ENCODE peak calls at places on chromosomes 13 and 19, in nine cellular contexts. One of them, this sample, is unnamed.

GRCh38 chr13:77250968-77251367 is 75.9 kb downstream of the MYCBP2 start:
- DNase-seq in H54: no peak
- DNase-seq in Peyer's patch: no peak
- DNase-seq in testis: no peak
- DNase-seq in A549: no peak
- DNase-seq in IMR-90: no peak
- DNase-seq in adrenal gland: no peak
- DNase-seq in heart left ventricle: no peak
- DNase-seq in tibial nerve: no peak
- DNase-seq in this sample: no peak

GRCh38 chr13:19587635-19588300 is 26.4 kb upstream of the TPTE2 start:
- DNase-seq in A549: peak
- DNase-seq in adrenal gland: no peak
- DNase-seq in IMR-90: peak
- DNase-seq in testis: peak
- DNase-seq in H54: no peak
- DNase-seq in heart left ventricle: no peak
- DNase-seq in Peyer's patch: no peak
- DNase-seq in tibial nerve: no peak
- DNase-seq in this sample: peak

GRCh38 chr13:39531646-39532045 is 71.3 kb downstream of the LHFPL6 start:
- DNase-seq in adrenal gland: no peak
- DNase-seq in testis: no peak
- DNase-seq in tibial nerve: no peak
- DNase-seq in Peyer's patch: no peak
- DNase-seq in heart left ventricle: no peak
- DNase-seq in A549: no peak
- DNase-seq in H54: no peak
- DNase-seq in IMR-90: peak
- DNase-seq in this sample: no peak

GRCh38 chr13:98847780-98848179 is 95.3 kb upstream of the SLC15A1 start:
- DNase-seq in tibial nerve: no peak
- DNase-seq in A549: no peak
- DNase-seq in H54: no peak
- DNase-seq in IMR-90: no peak
- DNase-seq in adrenal gland: no peak
- DNase-seq in testis: no peak
- DNase-seq in Peyer's patch: no peak
- DNase-seq in heart left ventricle: no peak
- DNase-seq in this sample: no peak

GRCh38 chr13:79108914-79109643 is 297.0 kb downstream of the RBM26 start:
- DNase-seq in Peyer's patch: no peak
- DNase-seq in adrenal gland: no peak
- DNase-seq in H54: no peak
- DNase-seq in A549: no peak
- DNase-seq in tibial nerve: no peak
- DNase-seq in IMR-90: no peak
- DNase-seq in heart left ventricle: no peak
- DNase-seq in testis: no peak
- DNase-seq in this sample: no peak

GRCh38 chr13:114339779-114340534 is 25.7 kb downstream of the CHAMP1 start:
- DNase-seq in heart left ventricle: peak
- DNase-seq in IMR-90: peak
- DNase-seq in H54: peak
- DNase-seq in A549: peak
- DNase-seq in adrenal gland: peak
- DNase-seq in Peyer's patch: peak
- DNase-seq in testis: peak
- DNase-seq in tibial nerve: no peak
- DNase-seq in this sample: peak

GRCh38 chr13:29954082-29955043 is 103.9 kb upstream of the UBL3 start:
- DNase-seq in tibial nerve: no peak
- DNase-seq in Peyer's patch: peak
- DNase-seq in heart left ventricle: no peak
- DNase-seq in IMR-90: no peak
- DNase-seq in testis: no peak
- DNase-seq in adrenal gland: no peak
- DNase-seq in A549: no peak
- DNase-seq in H54: no peak
- DNase-seq in this sample: no peak

GRCh38 chr13:97521726-97522125 is 87.8 kb downstream of the RAP2A start:
- DNase-seq in A549: no peak
- DNase-seq in Peyer's patch: no peak
- DNase-seq in adrenal gland: no peak
- DNase-seq in testis: no peak
- DNase-seq in H54: no peak
- DNase-seq in tibial nerve: no peak
- DNase-seq in IMR-90: no peak
- DNase-seq in heart left ventricle: no peak
- DNase-seq in this sample: no peak

DNA sequence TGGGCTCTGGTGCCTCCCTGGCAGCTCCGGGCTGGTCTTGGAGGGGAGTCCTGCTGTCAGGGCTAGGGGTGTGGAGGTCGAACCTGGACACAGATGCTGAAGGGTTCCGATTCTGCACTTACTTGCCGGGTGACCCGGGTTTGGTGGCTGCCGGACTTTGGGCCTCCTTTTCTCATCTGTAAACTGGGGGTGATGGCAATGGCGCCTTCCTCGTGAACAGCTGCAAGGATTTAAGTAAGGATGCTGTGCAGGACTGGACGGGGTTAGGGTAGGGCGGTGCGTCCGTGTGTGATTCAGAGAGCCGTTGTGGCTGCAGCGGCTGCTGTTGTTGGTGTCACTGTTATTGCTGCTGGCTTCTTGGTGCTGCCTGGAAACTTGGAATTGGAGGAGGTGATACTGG is 2.4 kb downstream of the HPN start:
- DNase-seq in Peyer's patch: no peak
- DNase-seq in tibial nerve: no peak
- DNase-seq in A549: no peak
- DNase-seq in heart left ventricle: peak
- DNase-seq in IMR-90: no peak
- DNase-seq in H54: no peak
- DNase-seq in adrenal gland: no peak
- DNase-seq in testis: no peak
- DNase-seq in this sample: no peak
- TF ChIP-seq POLR2A in Peyer's patch: no peak
- TF ChIP-seq POLR2A in tibial nerve: no peak
- TF ChIP-seq POLR2A in A549: no peak
- TF ChIP-seq POLR2A in heart left ventricle: no peak
- TF ChIP-seq POLR2A in IMR-90: no peak
- TF ChIP-seq POLR2A in H54: no peak
- TF ChIP-seq POLR2A in adrenal gland: no peak
- TF ChIP-seq POLR2A in testis: no peak
- TF ChIP-seq POLR2A in this sample: no peak

DNA sequence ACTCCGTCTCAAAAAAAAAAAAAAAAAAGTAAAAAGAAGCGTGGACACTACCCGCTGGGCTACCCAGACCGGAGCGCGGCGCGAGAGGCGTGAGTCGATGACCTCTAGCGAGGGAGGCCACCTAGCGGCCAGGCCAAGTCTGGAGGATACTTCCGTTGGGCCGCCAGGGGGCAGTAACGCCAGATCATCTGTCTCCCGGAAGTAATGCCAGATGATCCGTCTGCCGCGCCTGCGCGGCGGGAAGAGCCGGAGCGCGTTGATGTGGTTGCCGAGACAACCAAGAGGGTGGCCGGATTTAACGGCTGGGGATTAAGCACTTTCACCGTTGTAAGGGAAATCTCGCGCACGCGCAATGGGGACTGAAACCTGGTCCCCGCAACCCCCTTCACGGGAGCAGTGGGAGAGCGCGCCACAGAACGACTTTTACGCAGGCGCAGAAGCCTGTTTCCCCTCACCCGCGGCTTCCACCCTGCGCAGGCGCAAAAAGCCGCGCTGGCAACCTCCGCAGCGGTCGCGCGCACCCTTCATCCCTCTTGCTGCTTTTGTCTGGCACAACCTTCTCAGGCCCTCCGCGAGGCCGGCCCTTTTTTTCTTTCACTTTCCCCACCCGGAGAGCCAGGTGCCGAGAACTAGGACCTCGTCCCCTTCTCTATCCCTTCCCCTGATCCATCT is 1.0 kb upstream of the U2AF2 start:
- DNase-seq in IMR-90: peak
- DNase-seq in tibial nerve: peak
- DNase-seq in Peyer's patch: peak
- DNase-seq in heart left ventricle: peak
- DNase-seq in adrenal gland: peak
- DNase-seq in H54: peak
- DNase-seq in testis: peak
- DNase-seq in A549: peak
- DNase-seq in this sample: peak
- TF ChIP-seq POLR2A in IMR-90: peak
- TF ChIP-seq POLR2A in tibial nerve: peak
- TF ChIP-seq POLR2A in Peyer's patch: peak
- TF ChIP-seq POLR2A in heart left ventricle: peak
- TF ChIP-seq POLR2A in adrenal gland: peak
- TF ChIP-seq POLR2A in H54: peak
- TF ChIP-seq POLR2A in testis: peak
- TF ChIP-seq POLR2A in A549: peak
- TF ChIP-seq POLR2A in this sample: peak

GRCh38 chr19:814108-815078 is 7.4 kb downstream of the PLPPR3 start:
- DNase-seq in heart left ventricle: no peak
- DNase-seq in A549: no peak
- DNase-seq in tibial nerve: no peak
- DNase-seq in testis: no peak
- DNase-seq in adrenal gland: no peak
- DNase-seq in Peyer's patch: no peak
- DNase-seq in IMR-90: no peak
- DNase-seq in H54: peak
- DNase-seq in this sample: no peak

GRCh38 chr19:812819-813358 is 8.9 kb downstream of the PLPPR3 start:
- DNase-seq in A549: no peak
- DNase-seq in testis: no peak
- DNase-seq in IMR-90: no peak
- DNase-seq in heart left ventricle: no peak
- DNase-seq in tibial nerve: no peak
- DNase-seq in H54: no peak
- DNase-seq in adrenal gland: no peak
- DNase-seq in Peyer's patch: no peak
- DNase-seq in this sample: no peak

GRCh38 chr19:815079-815774 is 6.5 kb downstream of the PLPPR3 start:
- DNase-seq in Peyer's patch: no peak
- DNase-seq in heart left ventricle: no peak
- DNase-seq in testis: no peak
- DNase-seq in A549: no peak
- DNase-seq in H54: no peak
- DNase-seq in adrenal gland: no peak
- DNase-seq in tibial nerve: no peak
- DNase-seq in IMR-90: no peak
- DNase-seq in this sample: no peak

GRCh38 chr19:812049-812816 is 9.5 kb downstream of the PLPPR3 start:
- DNase-seq in H54: no peak
- DNase-seq in IMR-90: no peak
- DNase-seq in adrenal gland: peak
- DNase-seq in A549: no peak
- DNase-seq in tibial nerve: no peak
- DNase-seq in heart left ventricle: no peak
- DNase-seq in testis: no peak
- DNase-seq in Peyer's patch: no peak
- DNase-seq in this sample: no peak

DNA sequence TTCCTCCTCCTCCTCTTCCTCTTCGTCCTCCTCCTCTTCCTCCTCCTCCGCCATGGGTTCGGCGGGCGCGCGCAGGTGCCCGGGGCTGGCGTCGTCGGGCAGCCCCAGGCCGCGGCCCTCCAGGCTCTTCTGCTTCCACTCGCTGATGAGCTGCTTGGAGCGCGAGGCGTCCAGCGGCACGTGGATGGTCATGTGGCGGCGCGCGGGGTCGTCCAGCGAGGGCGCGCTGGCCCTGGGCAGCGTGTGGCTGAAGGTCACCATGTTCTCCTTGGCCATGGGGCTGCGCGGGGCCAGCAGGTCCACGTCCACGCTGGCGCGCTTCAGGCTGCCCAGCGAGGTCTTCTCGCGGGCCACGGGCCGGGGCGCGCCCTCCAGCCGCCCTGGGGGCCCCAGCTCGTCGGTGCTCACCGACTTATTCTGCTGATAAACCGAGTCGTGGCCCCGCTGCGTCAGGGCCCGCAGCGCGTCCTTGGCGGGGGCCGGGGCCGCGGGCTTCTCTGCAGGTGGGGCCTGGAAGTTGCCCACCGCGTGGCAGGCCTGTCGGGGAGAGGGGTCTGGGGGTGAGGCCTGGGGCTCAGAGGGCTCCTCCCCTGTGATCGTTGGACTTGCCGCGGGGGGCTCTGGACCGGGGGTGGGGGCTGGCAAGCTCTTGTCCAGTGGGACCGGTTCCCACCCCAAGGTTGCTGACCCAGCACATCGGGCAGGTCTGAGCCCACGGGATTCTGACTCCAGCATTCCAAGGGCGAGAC is 8.2 kb downstream of the PLPPR3 start:
- DNase-seq in tibial nerve: no peak
- DNase-seq in testis: no peak
- DNase-seq in Peyer's patch: peak
- DNase-seq in IMR-90: no peak
- DNase-seq in heart left ventricle: no peak
- DNase-seq in adrenal gland: no peak
- DNase-seq in A549: no peak
- DNase-seq in H54: no peak
- DNase-seq in this sample: no peak
- TF ChIP-seq POLR2A in tibial nerve: no peak
- TF ChIP-seq POLR2A in testis: no peak
- TF ChIP-seq POLR2A in Peyer's patch: no peak
- TF ChIP-seq POLR2A in IMR-90: no peak
- TF ChIP-seq POLR2A in heart left ventricle: no peak
- TF ChIP-seq POLR2A in adrenal gland: no peak
- TF ChIP-seq POLR2A in A549: no peak
- TF ChIP-seq POLR2A in H54: no peak
- TF ChIP-seq POLR2A in this sample: no peak

GRCh38 chr13:21063031-21063430 is 1.6 kb upstream of the LATS2 start:
- DNase-seq in IMR-90: no peak
- DNase-seq in heart left ventricle: no peak
- DNase-seq in H54: no peak
- DNase-seq in adrenal gland: no peak
- DNase-seq in tibial nerve: no peak
- DNase-seq in A549: no peak
- DNase-seq in testis: no peak
- DNase-seq in Peyer's patch: no peak
- DNase-seq in this sample: no peak

GRCh38 chr13:21058361-21058760 is 3.0 kb downstream of the LATS2 start:
- DNase-seq in A549: no peak
- DNase-seq in IMR-90: no peak
- DNase-seq in adrenal gland: no peak
- DNase-seq in testis: no peak
- DNase-seq in Peyer's patch: no peak
- DNase-seq in H54: no peak
- DNase-seq in heart left ventricle: no peak
- DNase-seq in tibial nerve: no peak
- DNase-seq in this sample: no peak

GRCh38 chr13:21061077-21061945 is at the start of gene LATS2:
- DNase-seq in H54: peak
- DNase-seq in tibial nerve: peak
- DNase-seq in heart left ventricle: peak
- DNase-seq in Peyer's patch: peak
- DNase-seq in A549: peak
- DNase-seq in testis: peak
- DNase-seq in adrenal gland: peak
- DNase-seq in IMR-90: peak
- DNase-seq in this sample: peak

GRCh38 chr13:21060827-21061076 is 634 bp downstream of the LATS2 start:
- DNase-seq in H54: no peak
- DNase-seq in adrenal gland: no peak
- DNase-seq in IMR-90: no peak
- DNase-seq in tibial nerve: no peak
- DNase-seq in testis: no peak
- DNase-seq in heart left ventricle: no peak
- DNase-seq in Peyer's patch: peak
- DNase-seq in A549: no peak
- DNase-seq in this sample: no peak

DNA sequence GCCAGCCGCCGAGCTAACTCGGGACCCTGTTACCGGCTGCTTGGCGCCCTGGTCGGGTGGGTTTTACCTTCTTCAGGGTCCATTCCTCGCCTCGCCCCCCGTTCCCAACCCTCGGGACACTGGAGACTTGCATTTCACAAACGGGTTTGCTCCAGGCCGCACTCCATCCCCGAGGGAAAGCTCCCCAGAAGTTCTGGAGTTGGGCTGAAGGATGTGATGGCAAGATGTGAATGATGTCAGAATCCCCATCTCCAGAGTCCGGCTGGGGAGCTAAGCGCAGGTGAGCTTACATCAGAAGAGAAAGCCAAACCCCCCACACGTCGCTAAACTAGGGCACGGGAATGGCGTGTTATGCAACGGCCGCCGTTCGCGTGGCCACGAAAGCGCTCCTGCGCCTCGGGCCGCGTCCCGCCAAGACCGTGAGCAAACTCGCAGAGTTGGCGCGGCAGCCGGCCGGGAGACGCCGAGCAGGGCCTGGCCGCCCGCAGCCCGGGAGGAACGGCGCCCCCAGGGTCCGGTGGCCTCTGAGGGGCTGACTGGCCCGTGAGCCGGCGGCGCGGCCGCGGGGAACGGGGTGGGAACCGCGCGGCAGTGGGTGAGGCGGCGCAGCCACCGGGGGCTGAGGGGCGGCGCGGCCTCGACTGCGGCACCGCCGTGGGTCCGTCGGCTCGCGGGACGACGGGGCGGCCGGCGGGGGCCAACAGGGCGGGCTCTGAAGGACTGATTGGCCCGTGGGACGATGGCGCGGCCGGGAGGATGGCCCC is 1.1 kb downstream of the LATS2 start:
- DNase-seq in Peyer's patch: peak
- DNase-seq in IMR-90: peak
- DNase-seq in heart left ventricle: peak
- DNase-seq in testis: peak
- DNase-seq in H54: no peak
- DNase-seq in adrenal gland: peak
- DNase-seq in A549: no peak
- DNase-seq in tibial nerve: no peak
- DNase-seq in this sample: peak
- TF ChIP-seq POLR2A in Peyer's patch: no peak
- TF ChIP-seq POLR2A in IMR-90: no peak
- TF ChIP-seq POLR2A in heart left ventricle: no peak
- TF ChIP-seq POLR2A in testis: peak
- TF ChIP-seq POLR2A in H54: no peak
- TF ChIP-seq POLR2A in adrenal gland: peak
- TF ChIP-seq POLR2A in A549: no peak
- TF ChIP-seq POLR2A in tibial nerve: no peak
- TF ChIP-seq POLR2A in this sample: no peak